ENCODE peak calls at places on chromosome 2, in eight cellular contexts. S is A549, E is pancreas, L is A673, R is uterus, T is IMR-90, Q is spleen, P is SK-N-SH. Z is an unnamed sample. For H3K4me1, the result is how much of the 10 kb centered on the place peaks cover.

GRCh38 chr2:19538411-19538963 is 180.1 kb upstream of the OSR1 start:
- DNase-seq in S (peak), E (no peak), L (no peak), R (peak), T (peak), Q (no peak), P (no peak), Z (peak)

GRCh38 chr2:233074106-233074505 is 14.0 kb downstream of the INPP5D start:
- DNase-seq in S (no peak), E (no peak), L (no peak), R (no peak), T (no peak), Q (no peak), P (no peak), Z (no peak)

GRCh38 chr2:221529943-221530652 is 42.0 kb downstream of the EPHA4 start:
- DNase-seq in S (no peak), E (no peak), L (peak), R (no peak), T (peak), Q (no peak), P (no peak), Z (no peak)

GRCh38 chr2:12201369-12201768 is 454.9 kb downstream of the LPIN1 start:
- DNase-seq in S (no peak), E (no peak), L (no peak), R (no peak), T (no peak), Q (no peak), P (no peak), Z (no peak)

GRCh38 chr2:19874726-19875125 is 27.1 kb downstream of the TTC32 start:
- DNase-seq in S (no peak), E (no peak), L (no peak), R (no peak), T (no peak), Q (no peak), P (no peak), Z (no peak)

GRCh38 chr2:15260196-15260595 is 300.9 kb downstream of the NBAS start:
- DNase-seq in S (no peak), E (no peak), L (no peak), R (no peak), T (no peak), Q (no peak), P (no peak), Z (no peak)

GRCh38 chr2:47172922-47173695 is 18.0 kb upstream of the STPG4 start:
- DNase-seq in S (no peak), E (no peak), L (no peak), R (no peak), T (no peak), Q (no peak), P (no peak), Z (no peak)

GRCh38 chr2:23347516-23348481 is 37.2 kb upstream of the KLHL29 start:
- DNase-seq in S (no peak), E (no peak), L (no peak), R (no peak), T (no peak), Q (no peak), P (no peak), Z (no peak)

GRCh38 chr2:128689971-128690370 is 371.3 kb upstream of the HS6ST1 start:
- DNase-seq in S (no peak), E (no peak), L (no peak), R (no peak), T (no peak), Q (no peak), P (no peak), Z (no peak)

GRCh38 chr2:144801766-144802165 is 281.8 kb upstream of the ZEB2 start:
- DNase-seq in S (no peak), E (no peak), L (peak), R (no peak), T (peak), Q (no peak), P (no peak), Z (no peak)

GRCh38 chr2:167015806-167016205 is 127.5 kb downstream of the XIRP2 start:
- DNase-seq in S (no peak), E (no peak), L (no peak), R (no peak), T (no peak), Q (no peak), P (no peak), Z (no peak)

GRCh38 chr2:18435425-18436037 is 124.9 kb downstream of the RDH14 start:
- DNase-seq in S (peak), E (no peak), L (peak), R (no peak), T (peak), Q (no peak), P (peak), Z (peak)

GRCh38 chr2:232632904-232633412 is 446 bp upstream of the EFHD1 start:
- DNase-seq in S (peak), E (no peak), L (peak), R (peak), T (no peak), Q (peak), P (no peak), Z (no peak)

GRCh38 chr2:204205548-204205947 is 269.0 kb downstream of the ICOS start:
- DNase-seq in S (no peak), E (no peak), L (no peak), R (no peak), T (no peak), Q (no peak), P (no peak), Z (no peak)

GRCh38 chr2:12081481-12082210 is 335.2 kb downstream of the LPIN1 start:
- DNase-seq in S (no peak), E (no peak), L (no peak), R (no peak), T (no peak), Q (no peak), P (no peak), Z (no peak)

GRCh38 chr2:124485659-124486058 is 460.6 kb downstream of the CNTNAP5 start:
- DNase-seq in S (no peak), E (no peak), L (no peak), R (no peak), T (no peak), Q (no peak), P (no peak), Z (no peak)

GRCh38 chr2:164841719-164842623 is at the start of gene COBLL1:
- DNase-seq in S (peak), E (peak), L (peak), R (peak), T (peak), Q (peak), P (peak), Z (peak)

GRCh38 chr2:227870710-227871374 is 589 bp upstream of the DAW1 start:
- DNase-seq in S (peak), E (no peak), L (no peak), R (no peak), T (peak), Q (no peak), P (no peak), Z (no peak)

GRCh38 chr2:224024270-224024669 is 14.8 kb downstream of the SERPINE2 start:
- DNase-seq in S (no peak), E (no peak), L (no peak), R (no peak), T (no peak), Q (no peak), P (no peak), Z (no peak)

GRCh38 chr2:75655861-75656260 is 9.3 kb downstream of the MRPL19 start:
- DNase-seq in S (no peak), E (no peak), L (no peak), R (no peak), T (peak), Q (no peak), P (no peak), Z (no peak)

GRCh38 chr2:238841542-238842181 is 6.2 kb upstream of the TWIST2 start:
- DNase-seq in S (no peak), E (no peak), L (peak), R (no peak), T (no peak), Q (no peak), P (no peak), Z (no peak)

GRCh38 chr2:170298115-170298514 is 120.2 kb downstream of the MYO3B start:
- DNase-seq in S (no peak), E (no peak), L (no peak), R (no peak), T (no peak), Q (no peak), P (no peak), Z (no peak)

GRCh38 chr2:179963626-179964025 is 43.5 kb downstream of the CWC22 start:
- DNase-seq in S (no peak), E (no peak), L (no peak), R (no peak), T (peak), Q (no peak), P (no peak), Z (no peak)

GRCh38 chr2:132443106-132443505 is 26.5 kb downstream of the GPR39 start:
- DNase-seq in S (no peak), E (no peak), L (no peak), R (no peak), T (no peak), Q (no peak), P (no peak), Z (no peak)

GRCh38 chr2:154195644-154196221 is 324.0 kb downstream of the GALNT13 start:
- DNase-seq in S (peak), E (no peak), L (no peak), R (no peak), T (no peak), Q (no peak), P (no peak), Z (no peak)

GRCh38 chr2:197846120-197846519 is 41.7 kb downstream of the PLCL1 start:
- DNase-seq in S (no peak), E (no peak), L (no peak), R (no peak), T (peak), Q (no peak), P (no peak), Z (no peak)
- H3K27ac ChIP-seq in S (no peak), E (no peak), L (no peak), R (no peak), T (no peak), Q (no peak), P (no peak), Z (no peak)

GRCh38 chr2:8314063-8314462 is 367.8 kb upstream of the ID2 start:
- DNase-seq in S (no peak), E (no peak), L (no peak), R (no peak), T (no peak), Q (no peak), P (no peak), Z (no peak)
- H3K4me3 ChIP-seq in S (no peak), E (no peak), L (no peak), R (no peak), T (no peak), Q (no peak), P (no peak), Z (no peak)

GRCh38 chr2:96265840-96266569 is at the start of the genes CIAO1 and TMEM127:
- DNase-seq in S (peak), E (peak), L (peak), R (peak), T (peak), Q (peak), P (peak), Z (peak)
- H3K4me1 ChIP-seq in S (under half), E (under half), L (under half), R (under half), T (under half), Q (under half), P (under half), Z (under half)

DNA sequence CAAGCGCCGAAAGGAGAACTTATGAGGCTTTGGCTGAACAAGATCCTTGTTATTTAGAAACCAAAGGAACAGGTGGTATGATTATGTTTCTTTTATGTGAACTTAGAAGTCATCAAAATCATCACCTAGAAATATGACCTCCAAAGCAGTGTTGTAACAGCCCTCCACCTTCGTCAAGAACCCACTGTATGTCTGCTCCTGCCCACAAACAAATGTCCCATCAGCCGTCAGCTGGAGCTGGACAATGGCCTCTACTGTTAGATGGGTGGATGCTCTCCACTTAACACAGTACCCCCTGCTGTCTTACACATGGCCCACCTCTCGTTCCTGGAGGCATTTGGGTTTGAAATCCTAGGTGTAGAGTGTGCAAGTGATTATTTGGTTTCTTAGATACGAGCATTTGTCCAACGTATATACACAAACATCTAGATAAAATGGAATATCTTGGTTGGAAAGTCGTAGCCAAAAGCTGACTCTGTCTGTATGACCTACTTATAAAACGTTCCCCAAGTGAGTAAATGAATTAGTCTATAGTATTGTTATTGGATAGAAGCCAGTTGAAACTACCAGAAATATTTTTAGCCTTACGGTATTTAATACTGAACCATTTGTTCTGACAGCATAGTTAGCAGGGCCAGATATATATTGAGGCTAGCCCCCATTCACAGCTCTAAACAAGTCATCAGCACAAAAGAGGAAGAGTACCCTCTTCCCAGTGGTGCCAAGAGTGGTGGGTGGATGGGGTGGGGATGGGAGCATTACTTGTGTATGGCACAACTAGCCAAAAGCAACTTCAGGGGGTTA is 113.1 kb downstream of the CRIM1 start:
- DNase-seq in S (no peak), E (no peak), L (no peak), R (no peak), T (peak), Q (no peak), P (no peak), Z (no peak)
- H3K27ac ChIP-seq in S (no peak), E (no peak), L (peak), R (no peak), T (peak), Q (peak), P (no peak), Z (peak)

DNA sequence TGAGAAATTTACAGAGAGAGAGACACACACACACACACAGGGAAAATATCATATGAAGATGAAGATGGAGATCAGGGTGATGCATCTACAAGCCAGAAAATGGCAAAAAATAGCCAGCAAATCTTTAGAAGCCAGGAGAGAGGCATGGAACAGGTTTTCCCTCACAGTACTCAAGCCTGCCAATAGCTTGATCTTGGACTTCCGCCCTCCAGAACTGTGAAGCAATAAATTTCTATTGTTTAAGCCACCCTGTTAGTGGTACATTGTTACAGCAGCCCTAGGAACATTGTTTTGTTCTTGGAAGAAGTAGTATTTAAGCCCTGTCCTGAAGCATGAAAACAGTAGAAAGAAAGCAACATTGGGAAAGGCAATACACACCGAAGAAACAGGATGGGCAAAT is 292.0 kb upstream of the LRP1B start:
- DNase-seq in S (no peak), E (no peak), L (no peak), R (no peak), T (no peak), Q (no peak), P (no peak), Z (no peak)
- H3K4me3 ChIP-seq in S (no peak), E (no peak), L (no peak), R (no peak), T (no peak), Q (no peak), P (no peak), Z (no peak)

DNA sequence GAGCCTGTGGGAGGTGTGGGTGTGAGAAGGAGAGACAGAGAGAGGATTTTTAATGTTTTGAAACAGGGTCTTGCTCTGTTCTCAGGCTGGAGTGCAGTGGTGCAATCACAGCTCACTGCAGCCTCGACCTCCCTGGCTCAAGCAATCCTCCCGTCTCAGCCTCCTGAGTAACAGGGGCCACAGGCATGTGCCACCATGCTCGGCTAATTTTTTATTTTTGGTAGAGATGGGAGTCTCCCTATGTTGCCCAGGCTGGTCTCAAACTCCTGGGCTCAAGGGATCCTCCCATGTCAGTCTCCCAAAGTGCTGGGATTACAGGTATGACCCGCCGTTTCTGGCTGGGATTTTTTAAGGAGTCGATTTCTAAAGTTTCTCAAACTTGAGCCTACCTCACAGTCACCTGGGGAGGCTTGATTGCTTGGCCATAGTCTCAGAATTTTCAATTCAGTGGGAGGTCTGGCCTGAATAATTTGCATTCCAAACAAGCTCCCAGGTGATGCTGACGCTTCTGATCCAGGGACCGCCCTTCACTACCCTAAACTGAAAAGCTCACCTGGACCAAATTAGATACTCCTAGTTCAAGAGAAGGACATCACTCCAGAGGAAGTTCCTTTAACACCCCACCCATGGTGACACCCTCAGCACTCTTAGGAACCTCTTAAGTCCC is 70.8 kb upstream of the SLC1A4 start:
- DNase-seq in S (no peak), E (no peak), L (no peak), R (no peak), T (no peak), Q (no peak), P (no peak), Z (no peak)
- H3K4me1 ChIP-seq in S (under half), E (under half), L (under half), R (under half), T (under half), Q (under half), P (under half), Z (under half)

DNA sequence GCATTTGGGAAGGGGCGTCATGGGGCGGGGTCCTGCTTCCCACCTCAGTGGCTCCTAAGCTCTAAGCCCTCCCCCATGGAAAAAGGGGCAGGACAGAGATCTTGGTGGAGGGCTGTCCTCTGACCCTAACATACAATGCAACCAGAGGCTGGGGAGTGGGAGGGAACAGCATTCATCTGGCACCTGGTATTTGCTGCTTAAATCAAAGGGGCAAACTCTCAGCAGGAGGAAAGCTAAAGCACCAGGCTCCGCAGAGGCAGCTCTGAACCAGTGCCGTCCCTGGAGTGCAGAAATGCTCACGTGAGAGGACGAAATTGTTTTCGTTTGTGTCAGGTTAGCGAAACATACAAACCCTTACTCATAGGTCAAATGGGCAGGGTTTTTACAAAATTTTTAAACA is 92.7 kb upstream of the PXDN start:
- DNase-seq in S (no peak), E (no peak), L (no peak), R (no peak), T (no peak), Q (no peak), P (no peak), Z (no peak)
- H3K27ac ChIP-seq in S (no peak), E (no peak), L (no peak), R (no peak), T (no peak), Q (no peak), P (no peak), Z (no peak)

DNA sequence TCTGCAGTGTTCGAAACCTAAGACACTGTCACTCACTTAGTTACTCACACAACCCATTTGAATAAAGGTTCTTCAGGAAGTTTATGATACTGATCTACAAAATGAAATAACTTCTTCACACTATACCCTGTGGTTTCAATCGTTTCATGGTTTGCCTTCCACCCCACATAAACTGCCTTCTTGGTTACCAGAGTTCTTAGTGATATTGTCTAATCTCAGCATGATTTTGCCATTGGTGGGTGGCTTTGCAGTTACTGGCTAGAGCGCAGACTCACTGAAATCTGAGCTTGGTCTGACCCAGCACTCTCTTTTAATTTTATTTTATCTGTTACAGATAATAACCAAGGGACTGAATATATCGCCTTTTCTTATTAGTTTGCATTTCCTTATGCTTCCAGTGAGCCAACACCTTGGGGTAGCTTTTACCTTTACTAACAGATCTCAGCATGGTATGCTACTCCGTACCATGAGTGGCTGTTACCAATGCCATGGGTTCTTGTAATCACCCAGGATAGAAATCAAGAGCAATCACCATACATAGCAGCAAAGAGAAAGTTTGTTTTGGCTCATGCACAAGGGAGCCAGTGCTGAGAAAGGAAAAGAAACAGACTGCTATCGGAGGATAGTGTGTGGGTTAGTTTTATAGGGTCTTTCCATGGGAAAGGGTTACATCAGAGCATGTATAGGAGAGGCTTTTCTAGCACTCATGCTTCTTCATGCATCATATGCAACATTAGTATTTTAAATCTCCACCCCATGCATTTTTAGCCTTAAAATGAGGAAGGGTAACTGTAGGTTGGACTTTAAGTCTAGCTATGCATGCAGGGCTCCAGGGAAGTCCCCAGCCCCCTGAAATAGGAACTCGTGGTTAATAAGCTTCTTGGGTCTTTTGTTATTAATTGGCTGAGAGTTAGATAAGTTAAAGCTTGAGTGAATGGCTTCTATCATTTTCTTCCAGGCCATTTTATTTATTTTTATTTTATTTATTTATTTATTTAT is 33.3 kb downstream of the ANXA4 start:
- DNase-seq in S (no peak), E (no peak), L (no peak), R (no peak), T (no peak), Q (no peak), P (no peak), Z (no peak)
- H3K4me3 ChIP-seq in S (no peak), E (no peak), L (no peak), R (no peak), T (no peak), Q (no peak), P (no peak), Z (no peak)

Z was measured in Panc1.